ENCODE peak calls at places on chromosomes 11 and 22, in six cellular contexts. A is adrenal gland, R is colonic mucosa, F is K562, B is Peyer's patch, Z is A549. X is an unnamed sample. For H3K4me1, the result is how much of the 10 kb centered on the place peaks cover.

GRCh38 chr11:131633978-131634377 is 263.6 kb downstream of the NTM start:
- DNase-seq in A (no peak), R (no peak), F (no peak), B (no peak), Z (no peak), X (no peak)

GRCh38 chr22:18998998-18999397 is 62.9 kb upstream of the PRODH start:
- DNase-seq in A (no peak), R (no peak), F (peak), B (no peak), Z (no peak), X (no peak)

GRCh38 chr11:19216021-19216420 is 14.2 kb upstream of the CSRP3 start:
- DNase-seq in A (no peak), R (no peak), F (no peak), B (no peak), Z (no peak), X (no peak)

GRCh38 chr11:130449246-130449990 is 973 bp downstream of the ADAMTS15 start:
- DNase-seq in A (no peak), R (peak), F (no peak), B (no peak), Z (no peak), X (peak)

GRCh38 chr22:28917747-28918543 is 34.6 kb downstream of the ZNRF3 start:
- DNase-seq in A (peak), R (peak), F (no peak), B (no peak), Z (peak), X (peak)

GRCh38 chr22:37426532-37427127 is 649 bp downstream of the ELFN2 start:
- DNase-seq in A (no peak), R (no peak), F (no peak), B (no peak), Z (no peak), X (no peak)

GRCh38 chr11:67409261-67409666 is 5.4 kb downstream of the TBC1D10C start:
- DNase-seq in A (no peak), R (no peak), F (no peak), B (peak), Z (no peak), X (no peak)

GRCh38 chr22:24112188-24112587 is 69.1 kb upstream of the SUSD2 start:
- DNase-seq in A (no peak), R (no peak), F (no peak), B (no peak), Z (no peak), X (no peak)

GRCh38 chr11:8327761-8328192 is 64.1 kb upstream of the LMO1 start:
- DNase-seq in A (no peak), R (no peak), F (no peak), B (no peak), Z (no peak), X (no peak)

GRCh38 chr11:3165152-3165705 is at the start of gene OSBPL5:
- DNase-seq in A (peak), R (peak), F (peak), B (peak), Z (peak), X (peak)

GRCh38 chr11:12356944-12357655 is 20.3 kb upstream of the PARVA start:
- DNase-seq in A (no peak), R (no peak), F (no peak), B (no peak), Z (no peak), X (no peak)

GRCh38 chr22:31278643-31279326 is 13.5 kb downstream of the PIK3IP1 start:
- DNase-seq in A (peak), R (no peak), F (no peak), B (peak), Z (no peak), X (no peak)

GRCh38 chr11:19519912-19520641 is 192.6 kb upstream of the NAV2 start:
- DNase-seq in A (no peak), R (no peak), F (no peak), B (no peak), Z (no peak), X (peak)

GRCh38 chr22:24875862-24876506 is 70.0 kb downstream of the SGSM1 start:
- DNase-seq in A (no peak), R (no peak), F (peak), B (no peak), Z (peak), X (peak)

GRCh38 chr11:17777086-17777725 is 42.6 kb downstream of the KCNC1 start:
- DNase-seq in A (no peak), R (no peak), F (no peak), B (no peak), Z (no peak), X (no peak)

GRCh38 chr11:117187428-117187798 is 8.9 kb downstream of the SIDT2 start:
- DNase-seq in A (no peak), R (peak), F (no peak), B (peak), Z (no peak), X (no peak)

GRCh38 chr11:94623120-94623735 is 56.1 kb downstream of the PIWIL4 start:
- DNase-seq in A (peak), R (peak), F (peak), B (peak), Z (peak), X (peak)

GRCh38 chr22:36644333-36644757 is 59.2 kb downstream of the CACNG2 start:
- DNase-seq in A (peak), R (peak), F (peak), B (no peak), Z (peak), X (peak)

GRCh38 chr11:7490054-7490453 is 4.7 kb downstream of the OLFML1 start:
- DNase-seq in A (peak), R (no peak), F (no peak), B (no peak), Z (no peak), X (peak)

GRCh38 chr11:4464216-4465159 is 15.4 kb downstream of the OR52K2 start:
- DNase-seq in A (no peak), R (no peak), F (no peak), B (no peak), Z (peak), X (no peak)

GRCh38 chr22:46054091-46054877 is 77.3 kb upstream of the WNT7B start:
- DNase-seq in A (peak), R (peak), F (no peak), B (peak), Z (no peak), X (no peak)

GRCh38 chr11:115670538-115671200 is 166.5 kb upstream of the CADM1 start:
- DNase-seq in A (no peak), R (no peak), F (no peak), B (no peak), Z (no peak), X (no peak)

GRCh38 chr11:123681007-123681406 is 26.6 kb upstream of the SCN3B start:
- DNase-seq in A (no peak), R (no peak), F (no peak), B (no peak), Z (no peak), X (no peak)

GRCh38 chr22:26174280-26174679 is 5.0 kb downstream of the SEZ6L start:
- DNase-seq in A (no peak), R (no peak), F (no peak), B (no peak), Z (peak), X (no peak)

GRCh38 chr11:84865257-84865656 is 761.9 kb downstream of the DLG2 start:
- DNase-seq in A (no peak), R (no peak), F (no peak), B (no peak), Z (no peak), X (no peak)

GRCh38 chr22:45917146-45917545 is 59.8 kb downstream of the WNT7B start:
- DNase-seq in A (no peak), R (no peak), F (no peak), B (no peak), Z (no peak), X (no peak)

GRCh38 chr11:73350908-73351636 is 25.1 kb upstream of the RELT start:
- DNase-seq in A (peak), R (peak), F (peak), B (peak), Z (peak), X (peak)

GRCh38 chr22:19398680-19399079 is 32.9 kb downstream of the HIRA start:
- DNase-seq in A (no peak), R (no peak), F (no peak), B (no peak), Z (no peak), X (no peak)

GRCh38 chr11:115042002-115042401 is 363.7 kb downstream of the NXPE2 start:
- DNase-seq in A (no peak), R (no peak), F (no peak), B (no peak), Z (no peak), X (no peak)

GRCh38 chr11:34624069-34624468 is 3.2 kb downstream of the EHF start:
- DNase-seq in A (no peak), R (peak), F (no peak), B (peak), Z (no peak), X (no peak)

GRCh38 chr11:7548659-7549283 is 35.0 kb downstream of the PPFIBP2 start:
- DNase-seq in A (no peak), R (peak), F (no peak), B (peak), Z (peak), X (no peak)

GRCh38 chr11:32088117-32088941 is 2.5 kb upstream of the RCN1 start:
- DNase-seq in A (peak), R (peak), F (no peak), B (no peak), Z (no peak), X (peak)

GRCh38 chr22:17871726-17872458 is 97.6 kb upstream of the BID start:
- DNase-seq in A (no peak), R (no peak), F (no peak), B (no peak), Z (no peak), X (no peak)

GRCh38 chr11:131408011-131408640 is 37.7 kb downstream of the NTM start:
- DNase-seq in A (peak), R (no peak), F (no peak), B (peak), Z (peak), X (peak)

GRCh38 chr22:35569916-35570315 is 29.3 kb downstream of the RASD2 start:
- DNase-seq in A (no peak), R (no peak), F (no peak), B (no peak), Z (no peak), X (no peak)

GRCh38 chr11:9923280-9923679 is 259.4 kb downstream of the SWAP70 start:
- DNase-seq in A (no peak), R (no peak), F (no peak), B (no peak), Z (no peak), X (no peak)

GRCh38 chr11:116928102-116928777 is 90.8 kb upstream of the APOA1 start:
- DNase-seq in A (no peak), R (no peak), F (no peak), B (peak), Z (no peak), X (peak)

GRCh38 chr22:47132428-47132825 is 370.0 kb downstream of the TBC1D22A start:
- DNase-seq in A (no peak), R (no peak), F (no peak), B (no peak), Z (no peak), X (no peak)

DNA sequence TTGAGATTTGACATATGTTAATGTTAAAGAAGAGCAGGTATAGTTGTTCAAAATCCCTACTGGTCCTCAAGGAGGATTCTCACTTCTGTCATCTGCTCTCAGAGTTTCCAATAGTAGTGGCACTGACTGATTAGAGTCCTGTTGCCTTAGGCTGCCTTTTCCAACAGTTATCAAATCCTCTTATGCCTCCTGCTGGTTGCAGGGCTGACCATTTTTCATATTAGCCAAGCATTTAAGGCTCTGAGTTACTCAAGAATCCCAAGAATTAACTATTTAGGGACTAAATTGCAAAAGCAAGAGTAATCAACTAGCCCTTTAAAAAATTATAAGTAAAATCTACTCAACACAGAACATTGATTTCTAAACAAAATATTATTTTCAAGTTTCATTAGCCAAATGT is 212.0 kb upstream of the CHORDC1 start:
- DNase-seq in A (no peak), R (no peak), F (no peak), B (no peak), Z (peak), X (no peak)
- TF ChIP-seq CTCF in A (no peak), R (no peak), F (no peak), B (no peak), Z (no peak), X (no peak)

DNA sequence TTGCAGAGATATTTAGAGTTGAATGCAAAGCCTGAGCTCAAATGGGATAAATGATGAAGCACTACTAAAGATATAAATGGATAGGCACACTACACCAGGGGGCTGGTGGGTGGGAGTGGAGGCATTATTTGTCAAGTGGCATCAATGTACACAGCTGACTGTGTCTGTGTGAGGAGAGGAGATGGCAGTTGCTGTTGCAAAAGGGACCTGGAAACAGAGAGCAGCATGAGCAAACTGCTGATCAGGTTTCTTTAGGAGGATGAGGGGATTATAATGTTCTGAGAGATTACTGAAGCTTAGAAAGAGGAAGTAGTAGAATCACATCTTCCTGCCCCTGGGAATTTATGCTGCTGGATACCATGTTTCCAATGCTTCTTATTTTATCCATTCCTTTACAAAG is 39.4 kb upstream of the LIN7C start:
- DNase-seq in A (no peak), R (no peak), F (no peak), B (no peak), Z (no peak), X (no peak)
- H3K4me1 ChIP-seq in A (under half), R (under half), F (under half), B (under half), Z (under half), X (under half)

GRCh38 chr11:63868399-63869064 is 29.6 kb downstream of the MARK2 start:
- DNase-seq in A (no peak), R (no peak), F (no peak), B (no peak), Z (no peak), X (peak)

GRCh38 chr11:63869686-63870085 is 30.8 kb downstream of the MARK2 start:
- DNase-seq in A (no peak), R (no peak), F (no peak), B (peak), Z (no peak), X (no peak)

GRCh38 chr11:63867511-63867910 is 28.6 kb downstream of the MARK2 start:
- DNase-seq in A (no peak), R (no peak), F (no peak), B (no peak), Z (no peak), X (no peak)

GRCh38 chr11:63870351-63871197 is 31.7 kb downstream of the MARK2 start:
- DNase-seq in A (peak), R (no peak), F (no peak), B (no peak), Z (no peak), X (no peak)

DNA sequence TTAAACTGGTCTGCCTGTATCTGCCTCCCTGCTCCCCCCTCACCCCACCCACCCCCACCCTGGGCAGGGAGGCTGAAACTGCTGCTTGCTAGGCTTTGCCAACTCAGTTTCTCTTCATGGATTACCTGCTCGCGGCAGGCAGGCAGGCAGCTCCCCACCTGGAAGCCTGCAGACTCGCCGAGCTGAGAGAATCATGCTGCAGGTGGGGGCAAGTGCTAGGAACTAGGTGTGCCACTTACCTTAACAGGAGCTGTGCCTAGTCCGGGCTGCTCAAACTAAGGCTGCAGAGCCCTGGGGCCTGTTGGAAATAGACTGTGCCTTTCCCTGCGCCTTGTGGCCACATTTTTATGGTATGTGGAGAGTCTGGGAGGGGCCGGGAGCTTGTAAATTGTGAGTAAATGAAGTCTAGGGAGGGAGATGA is 30.3 kb downstream of the MARK2 start:
- DNase-seq in A (no peak), R (peak), F (no peak), B (peak), Z (no peak), X (no peak)
- H3K27ac ChIP-seq in A (peak), R (peak), F (no peak), B (peak), Z (peak), X (no peak)

GRCh38 chr11:46669606-46670243 is 30.7 kb downstream of the ARHGAP1 start:
- DNase-seq in A (no peak), R (no peak), F (no peak), B (peak), Z (peak), X (no peak)
- TF ChIP-seq CTCF in A (peak), R (no peak), F (peak), B (no peak), Z (peak), X (peak)

DNA sequence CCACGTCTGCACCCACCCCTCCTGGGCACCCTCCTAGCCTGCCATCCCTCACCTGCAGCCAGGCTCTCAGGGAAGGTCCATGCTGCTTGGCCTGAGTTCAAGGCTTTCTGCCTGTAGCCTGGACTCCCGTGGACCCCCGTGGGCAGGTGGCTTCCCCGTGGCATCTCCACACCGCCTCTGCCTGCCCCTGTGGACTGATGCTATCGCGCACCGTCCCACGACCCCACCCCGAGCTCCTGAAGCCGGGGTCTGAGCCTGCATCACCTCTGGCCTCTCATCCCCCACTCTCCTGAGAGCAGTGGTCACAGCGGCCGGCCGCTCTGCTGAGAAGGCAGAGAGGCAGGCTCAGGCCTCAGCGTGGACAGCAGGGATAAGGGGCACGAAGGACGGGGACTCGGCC is 4.5 kb downstream of the IFITM5 start:
- DNase-seq in A (no peak), R (no peak), F (no peak), B (peak), Z (no peak), X (no peak)
- H3K4me1 ChIP-seq in A (under half), R (under half), F (under half), B (under half), Z (under half), X (under half)

GRCh38 chr11:128764617-128765095 is 70.8 kb downstream of the FLI1 start:
- DNase-seq in A (no peak), R (peak), F (no peak), B (no peak), Z (no peak), X (no peak)

GRCh38 chr11:128765104-128765503 is 71.2 kb downstream of the FLI1 start:
- DNase-seq in A (no peak), R (no peak), F (no peak), B (no peak), Z (no peak), X (no peak)

GRCh38 chr11:128767518-128767917 is 73.6 kb downstream of the FLI1 start:
- DNase-seq in A (no peak), R (no peak), F (no peak), B (no peak), Z (no peak), X (no peak)

GRCh38 chr11:128766687-128767086 is 72.8 kb downstream of the FLI1 start:
- DNase-seq in A (no peak), R (no peak), F (no peak), B (no peak), Z (no peak), X (no peak)

GRCh38 chr11:128765571-128766530 is 72.0 kb downstream of the FLI1 start:
- DNase-seq in A (no peak), R (no peak), F (no peak), B (no peak), Z (no peak), X (peak)
- H3K27ac ChIP-seq in A (peak), R (no peak), F (no peak), B (no peak), Z (no peak), X (no peak)

GRCh38 chr11:120432056-120433018 is 79.2 kb upstream of the GRIK4 start:
- DNase-seq in A (peak), R (peak), F (peak), B (no peak), Z (peak), X (peak)

DNA sequence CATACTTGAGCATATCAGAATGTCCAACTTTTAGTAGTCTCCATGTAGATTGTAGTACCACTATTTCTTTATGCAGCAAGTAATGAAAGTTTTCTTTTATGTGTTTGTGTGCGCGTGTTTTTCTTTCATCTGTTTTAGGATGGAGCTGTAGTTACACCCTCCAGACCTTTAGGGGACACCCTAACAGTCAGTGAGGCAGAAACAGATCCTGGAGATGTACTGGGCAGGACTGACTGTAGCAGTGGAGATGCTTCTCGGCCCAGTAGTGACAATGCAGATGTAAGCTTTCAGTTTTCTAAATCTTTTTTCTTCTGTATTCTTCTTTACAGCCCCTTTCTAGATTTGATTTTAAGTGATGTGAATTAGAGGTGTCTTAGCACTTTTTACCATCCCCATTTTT is 79.9 kb upstream of the GRIK4 start:
- DNase-seq in A (no peak), R (no peak), F (peak), B (no peak), Z (peak), X (peak)
- TF ChIP-seq CTCF in A (no peak), R (no peak), F (peak), B (no peak), Z (peak), X (peak)

GRCh38 chr11:61619827-61620226 is 39.0 kb upstream of the SYT7 start:
- DNase-seq in A (no peak), R (no peak), F (no peak), B (no peak), Z (no peak), X (no peak)
- H3K4me1 ChIP-seq in A (under half), R (under half), F (under half), B (under half), Z (under half), X (under half)

GRCh38 chr11:1271927-1272326 is 37.5 kb downstream of the TOLLIP start:
- DNase-seq in A (no peak), R (no peak), F (no peak), B (no peak), Z (no peak), X (no peak)
- H3K27ac ChIP-seq in A (no peak), R (no peak), F (no peak), B (no peak), Z (no peak), X (peak)

GRCh38 chr22:32775957-32776356 is 25.5 kb upstream of the TIMP3 start:
- DNase-seq in A (no peak), R (no peak), F (peak), B (no peak), Z (peak), X (no peak)
- TF ChIP-seq CTCF in A (peak), R (peak), F (peak), B (no peak), Z (peak), X (peak)

X was measured in cardiac muscle cell.